ENCODE peak calls at places on chromosomes 11 and 22, in eight cellular contexts. R is activated effector memory CD4-positive, alpha-beta T cell treated with anti-CD3 and anti-CD28 coated beads, Interleukin-2, amount 50 U/mL, for 16 hours; W is brain microvascular endothelial cell; C is kidney tubule cell; J is HT1080; G is T-helper 1 cell; Z is SW480; O is heart left ventricle. U is an unnamed sample.

GRCh38 chr11:15688351-15688792 is 573.6 kb downstream of the INSC start:
- DNase-seq in Z (peak; percentile 53), G (no peak), O (peak; percentile 80), R (no peak), W (peak; percentile 72), C (peak; percentile 67), J (peak; percentile 73), U (no peak)

GRCh38 chr11:44133335-44133946 is 38.0 kb downstream of the EXT2 start:
- DNase-seq in J (peak; percentile 26), O (no peak), W (peak; percentile 42), R (no peak), Z (peak; percentile 41), C (peak; percentile 42), G (peak; percentile 2), U (peak; percentile 24)

GRCh38 chr22:45376703-45377102 is 36.7 kb downstream of the SMC1B start:
- DNase-seq in Z (no peak), O (no peak), J (no peak), W (no peak), G (no peak), R (no peak), C (no peak), U (no peak)

GRCh38 chr22:45328822-45329535 is 19.2 kb downstream of the FAM118A start:
- DNase-seq in J (no peak), C (no peak), Z (no peak), R (no peak), O (no peak), W (no peak), G (no peak), U (no peak)

GRCh38 chr11:61707574-61707973 is 27.4 kb downstream of the DAGLA start:
- DNase-seq in J (no peak), C (no peak), W (no peak), Z (peak; percentile 70), G (no peak), R (no peak), O (no peak), U (no peak)

GRCh38 chr11:93922830-93923229 is 72.4 kb upstream of the VSTM5 start:
- DNase-seq in O (no peak), J (no peak), R (no peak), W (no peak), C (peak; percentile 72), G (no peak), Z (no peak), U (no peak)

GRCh38 chr11:94771390-94771789 is 3.2 kb downstream of the AMOTL1 start:
- DNase-seq in Z (no peak), R (no peak), J (no peak), O (no peak), W (no peak), C (no peak), G (no peak), U (no peak)

GRCh38 chr11:35873721-35874120 is 70.1 kb upstream of the LDLRAD3 start:
- DNase-seq in C (peak; percentile 4), J (no peak), Z (no peak), R (no peak), W (no peak), G (no peak), O (no peak), U (no peak)

GRCh38 chr11:78268516-78269410 is 80.0 kb downstream of the USP35 start:
- DNase-seq in C (no peak), W (no peak), Z (no peak), J (no peak), G (no peak), O (peak; percentile 65), R (no peak), U (no peak)

GRCh38 chr11:123122341-123122740 is 60.4 kb upstream of the HSPA8 start:
- DNase-seq in C (no peak), Z (no peak), G (no peak), O (peak; percentile 32), J (no peak), R (no peak), W (peak; percentile 34), U (no peak)

GRCh38 chr11:24267015-24267414 is 229.8 kb upstream of the LUZP2 start:
- DNase-seq in R (no peak), Z (no peak), C (no peak), W (no peak), G (no peak), O (no peak), J (no peak), U (no peak)

U was measured in HFFc6.